ENCODE peak calls at places on chromosomes 2 and 18, in six cellular contexts. T is A549, M is H1, I is GM12878, U is K562, W is HCT116. V is an unnamed sample.
A peak's percentile ranks its signal among the peaks of the same experiment; 100 is the strongest.

GRCh38 chr18:4107049-4107459 is 348.1 kb downstream of the DLGAP1 start:
- DNase-seq in T (no peak), M (no peak), I (no peak), U (no peak), W (no peak), V (no peak)

GRCh38 chr2:231810905-231811304 is 24.7 kb downstream of the COPS7B start:
- DNase-seq in T (no peak), M (no peak), I (no peak), U (no peak), W (no peak), V (no peak)

GRCh38 chr2:58938988-58939387 is 697.9 kb upstream of the FANCL start:
- DNase-seq in T (no peak), M (no peak), I (no peak), U (no peak), W (no peak), V (no peak)

GRCh38 chr2:120338015-120338414 is 7.9 kb upstream of the INHBB start:
- DNase-seq in T (no peak), M (no peak), I (no peak), U (no peak), W (no peak), V (peak; percentile 77)

GRCh38 chr2:182283512-182283911 is 143.3 kb downstream of the PDE1A start:
- DNase-seq in T (no peak), M (no peak), I (no peak), U (no peak), W (no peak), V (no peak)

GRCh38 chr2:174365583-174365982 is 29.9 kb upstream of the SCRN3 start:
- DNase-seq in T (no peak), M (no peak), I (no peak), U (no peak), W (no peak), V (no peak)

GRCh38 chr2:239369631-239370161 is 31.1 kb downstream of the HDAC4 start:
- DNase-seq in T (no peak), M (no peak), I (peak; percentile 83), U (no peak), W (no peak), V (peak; percentile 96)

GRCh38 chr18:24734058-24734457 is 273.6 kb downstream of the HRH4 start:
- DNase-seq in T (no peak), M (no peak), I (no peak), U (no peak), W (no peak), V (peak; percentile 19)

GRCh38 chr2:39668576-39668975 is 2.9 kb downstream of the TMEM178A start:
- DNase-seq in T (no peak), M (no peak), I (no peak), U (no peak), W (no peak), V (no peak)

GRCh38 chr2:171249689-171250088 is 89.0 kb upstream of the TLK1 start:
- DNase-seq in T (no peak), M (no peak), I (no peak), U (no peak), W (no peak), V (no peak)

GRCh38 chr2:60855989-60856669 is 25.2 kb upstream of the REL start:
- DNase-seq in T (no peak), M (no peak), I (no peak), U (no peak), W (no peak), V (no peak)

GRCh38 chr2:149021761-149022160 is 16.7 kb upstream of the LYPD6B start:
- DNase-seq in T (no peak), M (no peak), I (peak; percentile 62), U (no peak), W (no peak), V (no peak)

GRCh38 chr2:240290432-240291336 is 144.8 kb upstream of the GPC1 start:
- DNase-seq in T (no peak), M (no peak), I (no peak), U (no peak), W (no peak), V (no peak)

GRCh38 chr18:22279741-22280452 is 110.5 kb downstream of the GATA6 start:
- DNase-seq in T (no peak), M (no peak), I (no peak), U (no peak), W (no peak), V (no peak)

GRCh38 chr2:88110830-88111229 is 17.0 kb downstream of the FABP1 start:
- DNase-seq in T (no peak), M (no peak), I (no peak), U (no peak), W (no peak), V (no peak)

GRCh38 chr2:20129320-20130274 is 78.2 kb upstream of the LAPTM4A start:
- DNase-seq in T (no peak), M (no peak), I (no peak), U (no peak), W (no peak), V (no peak)
- TF ChIP-seq POLR2A in T (no peak), M (no peak), I (no peak), U (no peak), W (no peak), V (no peak)

GRCh38 chr18:79393181-79393598 is 2.5 kb upstream of the NFATC1 start:
- DNase-seq in T (no peak), M (no peak), I (no peak), U (no peak), W (no peak), V (no peak)
- TF ChIP-seq MAX in T (no peak), M (peak; percentile 46), I (no peak), U (no peak), W (no peak), V (no peak)

GRCh38 chr2:71226965-71227560 is at the start of gene PAIP2B:
- DNase-seq in T (peak; percentile 93), M (peak; percentile 99), I (peak; percentile 98), U (peak; percentile 86), W (peak; percentile 99), V (peak; percentile 99)
- TF ChIP-seq POLR2A in T (peak; percentile 42), M (peak; percentile 75), I (peak; percentile 78), U (no peak), W (peak; percentile 42), V (peak; percentile 58)

GRCh38 chr2:212864186-212864585 is 287.2 kb downstream of the IKZF2 start:
- DNase-seq in T (no peak), M (no peak), I (no peak), U (no peak), W (no peak), V (no peak)

GRCh38 chr2:212858496-212858895 is 292.9 kb downstream of the IKZF2 start:
- DNase-seq in T (no peak), M (no peak), I (no peak), U (no peak), W (no peak), V (no peak)

GRCh38 chr2:212863185-212863588 is 288.2 kb downstream of the IKZF2 start:
- DNase-seq in T (no peak), M (peak; percentile 29), I (peak; percentile 30), U (peak; percentile 15), W (peak; percentile 47), V (peak; percentile 74)
- TF ChIP-seq MAX in T (no peak), M (no peak), I (no peak), U (no peak), W (no peak), V (no peak)

GRCh38 chr2:157427922-157428303 is 16.0 kb downstream of the CYTIP start:
- DNase-seq in T (no peak), M (no peak), I (no peak), U (no peak), W (no peak), V (no peak)

GRCh38 chr2:157426477-157426994 is 17.4 kb downstream of the CYTIP start:
- DNase-seq in T (no peak), M (no peak), I (no peak), U (no peak), W (no peak), V (no peak)

GRCh38 chr2:157430266-157430665 is 13.6 kb downstream of the CYTIP start:
- DNase-seq in T (no peak), M (no peak), I (no peak), U (no peak), W (no peak), V (no peak)

GRCh38 chr2:157427003-157427921 is 16.6 kb downstream of the CYTIP start:
- DNase-seq in T (no peak), M (no peak), I (no peak), U (no peak), W (no peak), V (no peak)

DNA sequence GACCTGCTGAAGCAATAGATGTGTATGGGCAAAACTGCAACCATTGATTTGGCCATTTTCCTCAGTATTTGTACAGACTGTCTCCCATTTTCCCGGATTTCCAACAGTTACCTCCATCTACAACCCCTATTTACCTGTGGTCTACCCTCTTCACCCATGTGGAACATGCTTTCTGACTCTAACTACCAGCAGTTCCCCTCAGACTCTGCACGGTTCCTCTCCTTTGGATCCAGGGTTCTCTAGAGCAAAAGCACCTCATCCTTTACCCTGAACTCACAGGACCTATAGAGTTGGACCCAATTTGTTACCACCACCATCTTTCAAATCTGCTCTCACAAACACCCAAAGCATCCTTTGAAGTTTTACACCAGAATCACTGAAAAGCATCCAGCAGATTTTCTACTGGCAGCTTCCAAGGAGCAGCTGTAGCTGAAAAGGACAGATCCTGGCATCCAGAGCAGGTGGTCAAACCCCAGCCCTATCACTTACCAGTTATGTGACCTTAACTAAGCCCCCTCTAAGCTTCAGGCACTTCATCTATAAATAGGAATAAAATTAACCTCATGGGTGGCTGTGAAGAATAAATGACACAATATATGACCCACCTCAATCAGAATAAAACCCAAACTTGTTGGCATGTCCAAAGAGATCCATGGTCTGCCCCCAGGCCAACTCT is 15.3 kb downstream of the CYTIP start:
- DNase-seq in T (no peak), M (no peak), I (no peak), U (no peak), W (no peak), V (no peak)
- TF ChIP-seq POLR2A in T (no peak), M (no peak), I (no peak), U (no peak), W (no peak), V (no peak)

GRCh38 chr2:198309673-198310280 is 505.4 kb downstream of the PLCL1 start:
- DNase-seq in T (peak; percentile 37), M (no peak), I (no peak), U (peak; percentile 61), W (peak; percentile 37), V (peak; percentile 72)
- TF ChIP-seq MAX in T (no peak), M (no peak), I (no peak), U (no peak), W (no peak), V (no peak)

V was measured in NB4.